ENCODE peak calls at places on chromosome 9, in six cellular contexts. G is tibial nerve, L is A549, J is IMR-90, C is WERI-Rb-1, H is suprapubic skin. D is an unnamed sample.

GRCh38 chr9:119349548-119349947 is 19.7 kb downstream of the BRINP1 start:
- DNase-seq in G (no peak), C (peak; percentile 42), H (no peak), L (no peak), J (no peak), D (no peak)

GRCh38 chr9:73061131-73061530 is 90.5 kb upstream of the ANXA1 start:
- DNase-seq in C (no peak), H (no peak), L (no peak), G (no peak), J (no peak), D (no peak)

GRCh38 chr9:35669331-35670145 is 4.2 kb upstream of the CA9 start:
- DNase-seq in H (no peak), J (peak; percentile 76), G (no peak), L (peak; percentile 85), C (no peak), D (no peak)

GRCh38 chr9:38445154-38446043 is 21.1 kb upstream of the IGFBPL1 start:
- DNase-seq in L (no peak), J (no peak), H (no peak), G (no peak), C (no peak), D (no peak)

GRCh38 chr9:79946718-79947117 is 375.0 kb downstream of the TLE4 start:
- DNase-seq in H (no peak), L (no peak), J (peak; percentile 32), G (no peak), C (no peak), D (no peak)

GRCh38 chr9:135526730-135527571 is 5.7 kb downstream of the LCN1 start:
- DNase-seq in H (no peak), L (peak; percentile 27), C (no peak), J (no peak), G (no peak), D (no peak)

GRCh38 chr9:137149942-137150484 is 11.1 kb downstream of the GRIN1 start:
- DNase-seq in L (no peak), J (no peak), H (no peak), G (no peak), C (no peak), D (peak; percentile 47)

GRCh38 chr9:16267336-16268036 is 603.0 kb downstream of the BNC2 start:
- DNase-seq in L (peak; percentile 64), C (no peak), G (no peak), J (peak; percentile 57), H (no peak), D (no peak)

GRCh38 chr9:76537150-76537646 is 78.2 kb downstream of the GCNT1 start:
- DNase-seq in C (no peak), G (peak; percentile 71), L (no peak), J (no peak), H (no peak), D (no peak)

GRCh38 chr9:128899566-128900322 is 17.8 kb downstream of the LRRC8A start:
- DNase-seq in C (no peak), J (no peak), H (no peak), L (no peak), G (no peak), D (no peak)

GRCh38 chr9:14021871-14022525 is 291.9 kb downstream of the NFIB start:
- DNase-seq in L (no peak), G (no peak), J (peak; percentile 21), H (no peak), C (no peak), D (no peak)

GRCh38 chr9:134290603-134291451 is 35.4 kb upstream of the RXRA start:
- DNase-seq in H (no peak), J (no peak), C (no peak), L (no peak), G (no peak), D (no peak)

DNA sequence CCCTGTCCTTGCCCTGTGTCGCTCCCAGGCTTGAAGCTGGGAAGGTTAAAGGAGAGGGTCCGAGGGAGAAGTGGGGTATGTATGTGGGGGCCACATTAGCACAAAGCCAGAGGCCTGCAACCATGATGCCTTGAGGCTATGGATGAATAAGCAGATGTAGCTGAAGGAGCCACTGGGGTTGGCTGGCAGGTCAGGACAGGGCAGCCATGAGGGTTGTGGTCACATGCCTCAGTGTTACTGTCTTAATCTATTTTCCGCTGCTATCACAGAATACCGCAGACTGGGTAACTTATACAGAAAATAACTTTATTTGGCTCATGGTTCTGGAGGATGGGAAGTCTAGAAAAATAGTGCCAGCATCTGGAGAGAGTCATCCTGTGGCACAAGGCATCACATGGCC is 9.2 kb upstream of the GRHPR start:
- DNase-seq in L (no peak), G (no peak), J (no peak), H (no peak), C (no peak), D (no peak)
- H3K27ac ChIP-seq in L (no peak overlapping the region), G (no peak overlapping the region), J (no peak overlapping the region), H (no peak overlapping the region), C (peak overlapping the region; percentile 72), D (no peak overlapping the region)

GRCh38 chr9:123036886-123037540 is 3.5 kb downstream of the GPR21 start:
- DNase-seq in G (no peak), H (no peak), L (no peak), J (peak; percentile 57), C (no peak), D (no peak)
- H3K27ac ChIP-seq in G (no peak overlapping the region), H (no peak overlapping the region), L (no peak overlapping the region), J (peak overlapping the region; percentile 57), C (no peak overlapping the region), D (peak overlapping the region; percentile 69)

GRCh38 chr9:127857278-127857677 is 2.8 kb upstream of the ENG start:
- DNase-seq in C (no peak), J (no peak), H (no peak), L (no peak), G (no peak), D (no peak)
- H3K27ac ChIP-seq in C (peak overlapping the region; percentile 81), J (no peak overlapping the region), H (no peak overlapping the region), L (no peak overlapping the region), G (no peak overlapping the region), D (no peak overlapping the region)

GRCh38 chr9:110130791-110131416 is 77.1 kb downstream of the C9orf152 start:
- DNase-seq in L (no peak), J (no peak), H (no peak), G (no peak), C (no peak), D (no peak)
- H3K27ac ChIP-seq in L (no peak overlapping the region), J (no peak overlapping the region), H (no peak overlapping the region), G (no peak overlapping the region), C (no peak overlapping the region), D (no peak overlapping the region)

DNA sequence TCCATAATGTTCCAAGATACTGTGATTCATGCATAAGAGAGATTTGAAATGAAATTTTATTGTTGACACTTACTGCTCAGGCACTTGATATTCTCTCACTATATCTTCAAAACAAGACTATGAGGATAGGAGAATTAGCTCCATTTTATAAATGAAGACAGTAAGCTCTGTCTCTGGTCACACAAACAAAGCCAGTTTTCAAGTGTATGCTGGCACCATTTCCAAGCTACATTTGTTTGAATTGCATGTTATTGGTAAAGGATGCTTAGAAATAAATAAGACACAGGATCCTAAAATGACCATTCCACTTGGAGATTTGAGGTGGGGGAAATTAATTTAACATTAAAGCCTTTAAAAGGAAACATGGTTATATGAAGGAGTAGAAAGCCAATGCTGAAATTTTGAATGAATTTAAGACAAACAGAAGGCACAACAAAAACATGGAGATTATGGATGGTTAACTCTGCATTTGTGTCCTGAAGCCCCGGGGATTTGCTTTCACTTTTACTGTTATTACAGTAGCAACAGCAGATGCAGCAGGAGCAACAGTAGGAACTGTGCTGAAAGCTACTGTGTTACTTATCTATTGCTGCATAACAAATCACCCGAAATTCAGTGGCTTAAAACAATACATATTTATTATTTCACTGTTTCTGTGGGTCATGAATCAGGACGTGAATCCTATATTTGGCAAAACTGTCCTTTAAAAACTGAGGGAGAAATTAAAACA is 79.7 kb upstream of the ASTN2 start:
- DNase-seq in C (no peak), J (no peak), G (no peak), H (no peak), L (no peak), D (no peak)
- H3K27ac ChIP-seq in C (no peak overlapping the region), J (no peak overlapping the region), G (no peak overlapping the region), H (no peak overlapping the region), L (no peak overlapping the region), D (no peak overlapping the region)

DNA sequence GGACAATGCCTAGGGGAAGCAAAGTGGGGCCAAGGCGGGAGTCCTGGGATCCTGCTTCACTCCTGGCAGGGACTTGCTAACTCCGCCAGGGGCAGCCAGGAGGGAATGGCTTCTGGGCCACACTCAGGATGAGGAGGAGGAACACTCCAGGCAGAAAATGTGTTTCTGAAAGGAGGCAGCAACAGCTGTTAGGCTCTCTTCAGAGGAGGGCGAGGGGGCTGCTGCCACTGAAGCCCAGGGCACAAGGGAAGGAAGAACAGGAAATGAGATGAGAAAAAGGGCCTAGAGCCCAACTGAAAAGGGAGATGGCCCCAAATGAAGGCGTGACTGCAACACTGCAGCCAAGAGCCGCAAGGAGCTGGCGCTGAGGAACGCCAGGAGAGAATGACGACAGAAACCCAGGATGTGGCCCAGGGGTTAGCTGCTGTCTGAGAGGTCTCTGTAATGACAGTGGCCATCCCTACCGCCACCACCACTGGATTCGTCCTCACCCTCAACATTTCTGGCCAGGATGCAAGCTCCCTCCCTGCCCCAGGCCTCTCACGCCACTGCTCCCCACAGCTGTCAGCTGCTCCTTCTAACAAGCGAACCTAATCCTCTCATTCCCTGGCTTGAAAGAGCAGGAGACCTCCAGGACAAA is 15.8 kb downstream of the PSMB7 start:
- DNase-seq in C (no peak), G (no peak), L (no peak), H (no peak), J (peak; percentile 67), D (no peak)
- H3K27ac ChIP-seq in C (no peak overlapping the region), G (no peak overlapping the region), L (no peak overlapping the region), H (peak overlapping the region; percentile 38), J (peak overlapping the region; percentile 68), D (no peak overlapping the region)

GRCh38 chr9:130680836-130681768 is 12.5 kb upstream of the EXOSC2 start:
- DNase-seq in G (no peak), C (peak; percentile 94), J (peak; percentile 88), H (no peak), L (peak; percentile 93), D (no peak)
- H3K27ac ChIP-seq in G (no peak overlapping the region), C (peak overlapping the region; percentile 83), J (no peak overlapping the region), H (no peak overlapping the region), L (peak overlapping the region; percentile 92), D (no peak overlapping the region)